ENCODE peak calls at places on chromosome 18, in seven cellular contexts. D is HCT116, B is K562, R is SK-N-SH, H is GM12878, M is HepG2, L is H1. V is an unnamed sample.
A peak's percentile ranks its signal among the peaks of the same experiment; 100 is the strongest.

GRCh38 chr18:8994603-8995002 is 107.9 kb upstream of the NDUFV2 start:
- DNase-seq in M (no peak), L (no peak), H (no peak), R (no peak), D (no peak), B (peak; percentile 84), V (no peak)

GRCh38 chr18:34990571-34990970 is 50.6 kb upstream of the MAPRE2 start:
- DNase-seq in L (no peak), H (no peak), M (no peak), R (no peak), B (no peak), D (no peak), V (no peak)

GRCh38 chr18:303578-303977 is 35.7 kb upstream of the THOC1 start:
- DNase-seq in L (no peak), M (no peak), H (no peak), D (no peak), B (no peak), R (no peak), V (no peak)

GRCh38 chr18:21914739-21915319 is 174.2 kb downstream of the MIB1 start:
- DNase-seq in H (no peak), B (peak; percentile 46), M (peak; percentile 53), D (peak; percentile 59), R (peak; percentile 31), L (no peak), V (peak; percentile 62)

GRCh38 chr18:47772374-47773248 is 157.8 kb downstream of the SMAD2 start:
- DNase-seq in R (no peak), M (peak; percentile 29), L (peak; percentile 99), H (no peak), D (peak; percentile 60), B (peak; percentile 65), V (peak; percentile 28)

GRCh38 chr18:8559612-8560011 is 49.6 kb upstream of the RAB12 start:
- DNase-seq in M (no peak), H (no peak), R (no peak), B (no peak), L (no peak), D (no peak), V (no peak)

GRCh38 chr18:34028341-34028740 is 196.4 kb downstream of the NOL4 start:
- DNase-seq in H (no peak), D (no peak), M (no peak), L (no peak), R (no peak), B (no peak), V (peak; percentile 72)

GRCh38 chr18:9550413-9550812 is 63.9 kb downstream of the PPP4R1 start:
- DNase-seq in H (no peak), R (no peak), B (no peak), L (no peak), D (no peak), M (no peak), V (no peak)

GRCh38 chr18:26040051-26040656 is 50.3 kb downstream of the SS18 start:
- DNase-seq in M (no peak), B (no peak), D (no peak), R (no peak), H (no peak), L (no peak), V (no peak)

GRCh38 chr18:23231340-23232021 is 96.2 kb downstream of the CABLES1 start:
- DNase-seq in D (no peak), L (no peak), B (peak; percentile 23), M (no peak), R (peak; percentile 61), H (peak; percentile 99), V (no peak)

GRCh38 chr18:35547008-35547605 is 34.4 kb upstream of the GALNT1 start:
- DNase-seq in B (no peak), R (no peak), M (no peak), L (no peak), D (no peak), H (no peak), V (no peak)

GRCh38 chr18:35334821-35335220 is 9.4 kb downstream of the ZNF24 start:
- DNase-seq in H (no peak), R (no peak), B (no peak), L (no peak), M (no peak), D (no peak), V (no peak)

GRCh38 chr18:8254664-8255063 is 354.6 kb upstream of the RAB12 start:
- DNase-seq in M (no peak), B (no peak), D (no peak), R (no peak), L (no peak), H (no peak), V (no peak)

GRCh38 chr18:35041752-35042379 is 653 bp downstream of the MAPRE2 start:
- DNase-seq in M (no peak), H (no peak), D (no peak), B (peak; percentile 51), L (no peak), R (peak; percentile 30), V (no peak)

GRCh38 chr18:22999212-22999611 is 66.1 kb downstream of the RBBP8 start:
- DNase-seq in B (no peak), D (no peak), R (no peak), M (no peak), H (no peak), L (no peak), V (no peak)

GRCh38 chr18:34039194-34039593 is 185.5 kb downstream of the NOL4 start:
- DNase-seq in D (no peak), R (no peak), L (no peak), H (peak; percentile 21), B (no peak), M (no peak), V (no peak)

GRCh38 chr18:62486290-62486964 is 36.4 kb upstream of the ZCCHC2 start:
- DNase-seq in D (peak; percentile 94), M (peak; percentile 69), B (peak; percentile 60), R (no peak), L (no peak), H (no peak), V (peak; percentile 48)

GRCh38 chr18:31736630-31737029 is 24.1 kb downstream of the SLC25A52 start:
- DNase-seq in R (no peak), D (no peak), B (no peak), H (peak; percentile 28), M (no peak), L (no peak), V (no peak)

GRCh38 chr18:10497350-10497749 is 28.5 kb upstream of the NAPG start:
- DNase-seq in R (no peak), D (no peak), L (no peak), B (no peak), M (no peak), H (no peak), V (no peak)

GRCh38 chr18:26135563-26135962 is 1.9 kb downstream of the PSMA8 start:
- DNase-seq in B (no peak), R (no peak), D (no peak), M (no peak), L (no peak), H (no peak), V (no peak)

GRCh38 chr18:75376004-75376403 is 51.5 kb downstream of the SMIM21 start:
- DNase-seq in D (no peak), B (no peak), M (no peak), R (no peak), L (no peak), H (no peak), V (no peak)

GRCh38 chr18:39838831-39839230 is 2116.2 kb upstream of the PIK3C3 start:
- DNase-seq in B (no peak), H (no peak), M (no peak), L (no peak), D (no peak), R (no peak), V (no peak)

GRCh38 chr18:58476521-58477210 is 152.2 kb downstream of the ALPK2 start:
- DNase-seq in H (no peak), D (no peak), B (no peak), L (no peak), M (no peak), R (no peak), V (no peak)

GRCh38 chr18:51107082-51107481 is 77.1 kb downstream of the SMAD4 start:
- DNase-seq in H (no peak), D (no peak), L (no peak), R (no peak), B (no peak), M (no peak), V (no peak)

GRCh38 chr18:9688036-9688741 is 19.9 kb upstream of the RAB31 start:
- DNase-seq in R (no peak), M (no peak), B (peak; percentile 90), D (no peak), L (no peak), H (no peak), V (no peak)

GRCh38 chr18:67621025-67621713 is 104.6 kb upstream of the DSEL start:
- DNase-seq in H (no peak), B (no peak), L (no peak), R (no peak), D (no peak), M (no peak), V (no peak)

GRCh38 chr18:76568726-76569125 is 73.7 kb upstream of the ZNF516 start:
- DNase-seq in B (no peak), H (no peak), D (no peak), R (no peak), M (no peak), L (no peak), V (no peak)

DNA sequence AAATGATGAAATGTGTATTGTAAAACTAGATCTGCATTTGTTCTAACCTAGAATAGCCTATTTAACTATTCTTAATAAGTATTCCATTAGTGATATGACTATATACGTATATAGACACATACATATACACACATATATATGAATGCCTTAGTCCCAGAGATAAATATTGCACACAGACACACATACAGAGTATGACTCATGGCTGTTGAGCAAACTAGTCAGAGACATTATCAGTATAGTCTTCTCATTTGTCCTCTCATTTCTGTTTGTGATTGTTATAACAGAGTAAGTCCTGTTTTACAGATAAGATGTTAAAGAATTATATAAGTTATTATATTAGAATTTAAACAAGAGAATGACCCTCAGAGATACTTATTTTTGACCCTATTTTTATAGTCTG is 202.5 kb downstream of the CCDC102B start:
- DNase-seq in B (no peak), H (no peak), R (no peak), L (no peak), M (no peak), D (no peak), V (no peak)
- TF ChIP-seq JUND in B (no peak), H (no peak), R (no peak), L (no peak), M (no peak), D (no peak), V (no peak)

DNA sequence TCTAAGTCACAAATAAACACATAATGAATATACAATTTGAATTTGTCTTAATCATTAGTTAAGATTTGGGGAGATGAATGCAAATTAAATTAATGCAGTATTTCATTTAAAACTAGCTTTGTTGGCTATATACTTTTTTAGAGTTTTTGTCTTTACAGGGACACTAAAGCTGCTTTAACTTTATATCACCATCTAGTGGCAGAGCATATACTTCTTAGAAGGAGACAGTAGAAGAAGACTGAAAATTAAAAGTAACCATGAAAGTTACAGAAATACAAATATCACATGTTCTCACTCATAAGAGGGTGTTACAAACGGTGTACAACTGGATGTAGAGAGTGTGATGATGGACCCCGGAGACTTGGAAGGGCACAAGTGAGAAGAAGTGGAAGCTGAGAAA is 268.3 kb upstream of the NETO1 start:
- DNase-seq in R (no peak), M (peak; percentile 3), L (no peak), H (no peak), B (no peak), D (no peak), V (peak; percentile 36)
- TF ChIP-seq JUND in R (no peak), M (no peak), L (no peak), H (no peak), B (no peak), D (no peak), V (no peak)

GRCh38 chr18:49055787-49056186 is 105.0 kb upstream of the SMAD7 start:
- DNase-seq in R (no peak), D (no peak), B (peak; percentile 56), M (no peak), H (peak; percentile 5), L (no peak), V (no peak)
- TF ChIP-seq JUND in R (peak; percentile 32), D (no peak), B (peak; percentile 47), M (no peak), H (no peak), L (no peak), V (no peak)

GRCh38 chr18:6759579-6759978 is 30.1 kb downstream of the ARHGAP28 start:
- DNase-seq in D (no peak), L (no peak), H (no peak), B (no peak), R (no peak), M (no peak), V (no peak)
- TF ChIP-seq JUND in D (no peak), L (no peak), H (no peak), B (no peak), R (no peak), M (no peak), V (no peak)

V was measured in T47D.